ENCODE peak calls at places on chromosome 6, in six cellular contexts. F is pancreas; V is A549; J is GM06990; M is progenitor cell of endocrine pancreas; Z is CD8-positive, alpha-beta T cell. N is an unnamed sample.

GRCh38 chr6:150269857-150270223 is 99.0 kb upstream of the IYD start:
- DNase-seq in F (peak), M (no peak), J (no peak), Z (no peak), V (peak), N (no peak)

GRCh38 chr6:165484178-165484889 is 174.9 kb upstream of the C6orf118 start:
- DNase-seq in V (no peak), J (no peak), F (no peak), Z (no peak), M (no peak), N (no peak)

GRCh38 chr6:106997392-106998257 is 23.1 kb upstream of the CD24 start:
- DNase-seq in J (no peak), M (peak), F (peak), V (peak), Z (peak), N (peak)

GRCh38 chr6:23246901-23247300 is 677.5 kb downstream of the HDGFL1 start:
- DNase-seq in V (no peak), Z (no peak), J (no peak), M (no peak), F (no peak), N (no peak)

GRCh38 chr6:52310932-52311331 is 26.4 kb upstream of the MCM3 start:
- DNase-seq in F (peak), V (no peak), J (no peak), M (no peak), Z (no peak), N (no peak)

GRCh38 chr6:153568601-153569000 is 437.5 kb upstream of the RGS17 start:
- DNase-seq in M (no peak), F (no peak), V (no peak), Z (no peak), J (no peak), N (no peak)

GRCh38 chr6:138833819-138834539 is 38.1 kb downstream of the ECT2L start:
- DNase-seq in M (no peak), J (no peak), Z (no peak), V (no peak), F (no peak), N (no peak)

GRCh38 chr6:106692112-106692822 is 62.9 kb downstream of the QRSL1 start:
- DNase-seq in M (no peak), F (peak), J (no peak), V (peak), Z (no peak), N (no peak)

GRCh38 chr6:131937219-131937618 is 14.0 kb downstream of the CCN2 start:
- DNase-seq in V (no peak), M (no peak), Z (no peak), J (no peak), F (no peak), N (no peak)

GRCh38 chr6:167781066-167781767 is 45.5 kb upstream of the AFDN start:
- DNase-seq in F (no peak), J (no peak), M (no peak), V (no peak), Z (no peak), N (no peak)

GRCh38 chr6:156589281-156589680 is 187.9 kb upstream of the ARID1B start:
- DNase-seq in Z (no peak), F (no peak), J (no peak), M (no peak), V (no peak), N (no peak)

GRCh38 chr6:37324131-37325033 is 29.4 kb upstream of the RNF8 start:
- DNase-seq in J (no peak), Z (no peak), V (no peak), M (no peak), F (no peak), N (no peak)

GRCh38 chr6:135995160-135995898 is 143.8 kb downstream of the PDE7B start:
- DNase-seq in J (no peak), M (no peak), Z (no peak), V (peak), F (no peak), N (no peak)

GRCh38 chr6:39225946-39226437 is 3.3 kb downstream of the KCNK5 start:
- DNase-seq in J (no peak), Z (peak), F (no peak), V (no peak), M (no peak), N (no peak)

GRCh38 chr6:112936476-112936875 is 589.3 kb downstream of the RFPL4B start:
- DNase-seq in J (no peak), Z (no peak), M (no peak), F (no peak), V (no peak), N (no peak)

GRCh38 chr6:52059821-52060220 is 27.6 kb downstream of the PKHD1 start:
- DNase-seq in F (no peak), M (no peak), J (no peak), Z (no peak), V (no peak), N (no peak)

GRCh38 chr6:145453376-145453775 is 281.9 kb downstream of the EPM2A start:
- DNase-seq in F (no peak), J (no peak), V (no peak), Z (no peak), M (no peak), N (no peak)
- TF ChIP-seq CTCF in F (no peak), J (peak), V (no peak), Z (peak), M (peak), N (no peak)

GRCh38 chr6:61810047-61810446 is 476.0 kb downstream of the KHDRBS2 start:
- DNase-seq in Z (no peak), V (no peak), J (no peak), M (no peak), F (no peak), N (no peak)

GRCh38 chr6:61809004-61809595 is 476.9 kb downstream of the KHDRBS2 start:
- DNase-seq in F (no peak), Z (no peak), M (no peak), V (no peak), J (no peak), N (peak)
- TF ChIP-seq CTCF in F (peak), Z (no peak), M (peak), V (no peak), J (peak), N (peak)

GRCh38 chr6:19472850-19473249 is 364.3 kb upstream of the ID4 start:
- DNase-seq in F (no peak), V (no peak), Z (no peak), M (no peak), J (no peak), N (no peak)
- TF ChIP-seq CTCF in F (no peak), V (no peak), Z (no peak), M (peak), J (no peak), N (peak)

GRCh38 chr6:100454571-100455229 is 10.0 kb downstream of the SIM1 start:
- DNase-seq in F (no peak), M (no peak), V (no peak), Z (no peak), J (no peak), N (no peak)
- TF ChIP-seq CTCF in F (no peak), M (no peak), V (no peak), Z (no peak), J (no peak), N (no peak)

DNA sequence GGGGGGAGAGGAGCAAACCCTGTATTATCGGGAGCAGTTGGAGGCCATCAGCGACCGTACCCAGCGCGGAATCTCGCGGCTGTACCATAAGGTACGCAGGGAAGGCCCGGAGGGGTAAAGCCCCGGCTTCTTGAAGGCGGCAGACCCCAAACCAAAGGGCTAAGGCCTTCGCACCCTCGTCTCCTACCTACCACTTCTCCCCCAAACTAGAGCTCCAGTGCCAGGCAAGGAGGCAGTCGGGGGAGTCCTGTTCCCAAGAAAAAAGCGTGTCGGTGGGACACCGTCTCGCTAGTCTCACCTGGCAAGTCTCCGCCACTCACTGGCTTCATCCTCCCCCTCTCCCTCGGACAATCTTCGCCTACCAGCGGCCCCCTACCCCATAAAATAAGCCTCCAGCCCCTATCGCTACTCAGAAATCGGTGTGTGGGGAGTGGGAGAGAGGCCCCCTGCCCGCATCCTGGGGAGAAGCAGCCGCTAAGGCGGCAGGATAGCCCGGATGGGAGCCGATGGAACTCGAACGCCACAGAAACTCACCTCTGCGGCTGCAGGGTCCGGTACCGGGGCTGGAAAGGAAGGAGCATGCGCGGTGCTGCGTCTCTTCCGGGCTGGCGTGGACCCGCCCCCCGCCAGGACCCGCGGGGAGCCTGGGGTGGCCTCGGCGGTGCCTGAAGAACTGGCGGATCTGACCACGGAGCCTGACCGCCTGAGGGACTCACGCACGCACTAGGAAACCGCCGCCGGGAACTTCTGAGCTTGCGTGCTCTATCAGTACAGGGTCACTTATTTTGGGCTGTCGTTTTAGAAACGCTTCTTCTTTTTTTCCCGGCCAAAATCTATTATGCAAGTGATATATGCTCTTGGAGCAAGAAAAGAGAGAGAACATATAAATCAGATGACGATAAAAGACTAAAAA is at the start of gene RPS10:
- DNase-seq in F (peak), J (peak), Z (peak), V (peak), M (peak), N (peak)
- TF ChIP-seq CTCF in F (no peak), J (no peak), Z (no peak), V (no peak), M (peak), N (no peak)

DNA sequence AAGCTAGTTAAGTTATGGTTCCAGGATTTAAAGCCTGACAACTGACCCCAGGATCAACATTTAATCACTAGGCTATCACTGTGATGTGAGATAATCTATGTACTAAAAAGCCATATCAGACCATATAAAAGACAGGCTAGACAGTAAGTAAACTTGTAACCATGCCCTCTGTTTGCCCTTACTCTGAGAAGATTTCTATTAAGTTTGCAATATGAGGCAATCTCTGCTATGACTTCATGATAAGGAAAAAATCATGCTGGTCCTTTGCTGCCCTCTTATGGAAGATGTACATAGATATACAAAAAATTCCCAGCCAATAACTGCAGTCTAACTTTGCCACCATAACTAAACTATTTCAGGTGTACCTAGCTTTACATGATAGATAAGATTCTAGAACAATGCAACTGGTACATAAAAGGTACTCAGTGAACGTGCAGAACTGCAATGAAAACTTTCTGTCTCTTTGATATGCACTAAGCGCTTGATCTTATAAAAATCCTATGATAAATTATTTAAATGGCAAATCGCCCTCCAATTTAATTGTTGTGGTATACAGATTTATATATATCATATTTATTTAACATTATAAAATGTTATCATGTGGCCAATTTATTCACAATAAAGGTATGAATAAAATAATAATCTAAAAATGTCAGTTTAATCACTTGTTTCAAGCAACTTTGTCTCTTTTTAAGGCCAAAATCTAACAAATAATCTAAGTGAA is 70.5 kb downstream of the FAM217A start:
- DNase-seq in J (no peak), F (peak), Z (no peak), V (peak), M (no peak), N (peak)
- TF ChIP-seq CTCF in J (peak), F (peak), Z (peak), V (peak), M (peak), N (peak)